ENCODE peak calls at places on chromosomes 13 and 19, in five cellular contexts. One of them, this sample, is unnamed. For H3K27me3, the result is how much of the 10 kb centered on the place peaks cover.

GRCh38 chr19:46378268-46378667 is 31.4 kb downstream of the PPP5C start:
- DNase-seq in left ventricle myocardium inferior: no peak
- DNase-seq in ovary: no peak
- DNase-seq in mammary epithelial cell: no peak
- DNase-seq in pancreas: no peak
- DNase-seq in this sample: no peak

GRCh38 chr19:41431426-41432386 is 4.5 kb upstream of the B3GNT8 start:
- DNase-seq in left ventricle myocardium inferior: peak
- DNase-seq in ovary: no peak
- DNase-seq in mammary epithelial cell: peak
- DNase-seq in pancreas: no peak
- DNase-seq in this sample: peak

GRCh38 chr13:21785990-21786389 is 115.1 kb downstream of the FGF9 start:
- DNase-seq in left ventricle myocardium inferior: no peak
- DNase-seq in ovary: no peak
- DNase-seq in mammary epithelial cell: no peak
- DNase-seq in pancreas: no peak
- DNase-seq in this sample: no peak

GRCh38 chr19:15161028-15161984 is 39.5 kb downstream of the NOTCH3 start:
- DNase-seq in left ventricle myocardium inferior: no peak
- DNase-seq in ovary: no peak
- DNase-seq in mammary epithelial cell: no peak
- DNase-seq in pancreas: peak
- DNase-seq in this sample: no peak

GRCh38 chr19:53509443-53509842 is 28.5 kb upstream of the ZNF331 start:
- DNase-seq in left ventricle myocardium inferior: no peak
- DNase-seq in ovary: no peak
- DNase-seq in mammary epithelial cell: no peak
- DNase-seq in pancreas: no peak
- DNase-seq in this sample: no peak

GRCh38 chr19:5547881-5548280 is 19.9 kb downstream of the TINCR start:
- DNase-seq in left ventricle myocardium inferior: no peak
- DNase-seq in ovary: no peak
- DNase-seq in mammary epithelial cell: peak
- DNase-seq in pancreas: no peak
- DNase-seq in this sample: no peak

GRCh38 chr19:44856438-44857083 is 10.5 kb downstream of the NECTIN2 start:
- DNase-seq in left ventricle myocardium inferior: peak
- DNase-seq in ovary: no peak
- DNase-seq in mammary epithelial cell: no peak
- DNase-seq in pancreas: no peak
- DNase-seq in this sample: no peak

GRCh38 chr13:26423634-26424033 is 133.8 kb upstream of the WASF3 start:
- DNase-seq in left ventricle myocardium inferior: peak
- DNase-seq in ovary: no peak
- DNase-seq in mammary epithelial cell: no peak
- DNase-seq in pancreas: no peak
- DNase-seq in this sample: peak

GRCh38 chr19:13884726-13885591 is 8.0 kb downstream of the NANOS3 start:
- DNase-seq in left ventricle myocardium inferior: no peak
- DNase-seq in ovary: no peak
- DNase-seq in mammary epithelial cell: no peak
- DNase-seq in pancreas: peak
- DNase-seq in this sample: no peak

GRCh38 chr13:108470921-108471320 is 158.5 kb upstream of the MYO16 start:
- DNase-seq in left ventricle myocardium inferior: no peak
- DNase-seq in ovary: no peak
- DNase-seq in mammary epithelial cell: no peak
- DNase-seq in pancreas: no peak
- DNase-seq in this sample: no peak

GRCh38 chr19:13742756-13743155 is 21.6 kb upstream of the MRI1 start:
- DNase-seq in left ventricle myocardium inferior: no peak
- DNase-seq in ovary: no peak
- DNase-seq in mammary epithelial cell: peak
- DNase-seq in pancreas: no peak
- DNase-seq in this sample: no peak

GRCh38 chr13:40221131-40221459 is 445.3 kb downstream of the FOXO1 start:
- DNase-seq in left ventricle myocardium inferior: no peak
- DNase-seq in ovary: peak
- DNase-seq in mammary epithelial cell: no peak
- DNase-seq in pancreas: no peak
- DNase-seq in this sample: no peak

GRCh38 chr19:19657397-19657783 is 6.1 kb downstream of the ATP13A1 start:
- DNase-seq in left ventricle myocardium inferior: no peak
- DNase-seq in ovary: no peak
- DNase-seq in mammary epithelial cell: no peak
- DNase-seq in pancreas: peak
- DNase-seq in this sample: no peak

GRCh38 chr19:33394723-33395560 is 21.4 kb downstream of the CEBPG start:
- DNase-seq in left ventricle myocardium inferior: peak
- DNase-seq in ovary: no peak
- DNase-seq in mammary epithelial cell: no peak
- DNase-seq in pancreas: peak
- DNase-seq in this sample: no peak

GRCh38 chr13:51066091-51066831 is 44.8 kb downstream of the C13orf42 start:
- DNase-seq in left ventricle myocardium inferior: no peak
- DNase-seq in ovary: no peak
- DNase-seq in mammary epithelial cell: peak
- DNase-seq in pancreas: no peak
- DNase-seq in this sample: no peak

GRCh38 chr13:44386932-44387556 is 13.4 kb downstream of the SERP2 start:
- DNase-seq in left ventricle myocardium inferior: no peak
- DNase-seq in ovary: no peak
- DNase-seq in mammary epithelial cell: no peak
- DNase-seq in pancreas: no peak
- DNase-seq in this sample: no peak

GRCh38 chr13:112012004-112012704 is 54.8 kb upstream of the SOX1 start:
- DNase-seq in left ventricle myocardium inferior: no peak
- DNase-seq in ovary: no peak
- DNase-seq in mammary epithelial cell: no peak
- DNase-seq in pancreas: no peak
- DNase-seq in this sample: no peak

GRCh38 chr13:51292000-51292550 is 47.4 kb upstream of the SERPINE3 start:
- DNase-seq in left ventricle myocardium inferior: no peak
- DNase-seq in ovary: peak
- DNase-seq in mammary epithelial cell: no peak
- DNase-seq in pancreas: no peak
- DNase-seq in this sample: no peak

DNA sequence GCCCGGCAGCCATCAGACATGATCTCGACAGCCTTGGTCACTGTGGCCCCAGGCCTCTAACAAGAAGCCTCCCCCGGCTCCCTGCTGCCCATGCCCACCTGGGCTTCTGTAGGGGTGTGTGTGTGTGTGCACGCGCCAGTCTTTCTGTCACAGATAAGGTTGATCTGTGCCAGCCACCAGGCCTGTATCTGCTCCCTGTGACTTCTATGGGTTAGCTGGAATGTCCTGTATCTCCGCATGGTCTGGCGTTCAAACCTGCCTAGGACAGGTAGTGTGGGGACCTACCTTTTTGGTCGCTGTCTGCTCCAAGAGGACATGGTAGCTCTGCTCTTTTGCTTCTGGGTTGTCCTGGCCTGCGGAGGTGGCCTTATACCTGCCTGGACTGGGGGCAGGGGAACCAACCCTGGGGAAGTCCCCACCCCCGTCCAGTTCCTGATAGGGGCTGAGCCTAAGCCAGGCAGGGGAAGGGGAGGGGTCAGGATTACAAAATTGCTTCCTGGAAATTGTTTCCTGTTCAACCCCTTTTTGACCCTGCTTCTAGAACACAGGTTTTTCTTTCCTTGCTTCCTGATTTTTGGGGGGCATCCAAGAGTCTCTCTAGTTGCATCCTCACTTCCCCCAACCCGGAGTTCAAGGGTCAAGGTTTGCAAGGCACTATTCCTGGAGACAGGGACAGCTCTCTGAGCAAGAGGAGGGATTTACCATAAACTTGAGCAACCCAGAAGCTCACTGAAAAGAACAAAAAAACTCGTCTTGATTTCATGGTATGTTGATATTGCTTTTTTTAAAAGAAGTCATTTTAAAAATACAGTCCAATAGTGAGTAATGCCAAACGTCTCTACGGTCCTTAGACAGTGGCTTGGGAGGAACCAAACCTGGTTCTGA is at the start of gene LRG1:
- DNase-seq in left ventricle myocardium inferior: no peak
- DNase-seq in ovary: peak
- DNase-seq in mammary epithelial cell: no peak
- DNase-seq in pancreas: peak
- DNase-seq in this sample: no peak
- H3K27me3 ChIP-seq in left ventricle myocardium inferior: under half
- H3K27me3 ChIP-seq in ovary: under half
- H3K27me3 ChIP-seq in mammary epithelial cell: under half
- H3K27me3 ChIP-seq in pancreas: under half
- H3K27me3 ChIP-seq in this sample: under half

DNA sequence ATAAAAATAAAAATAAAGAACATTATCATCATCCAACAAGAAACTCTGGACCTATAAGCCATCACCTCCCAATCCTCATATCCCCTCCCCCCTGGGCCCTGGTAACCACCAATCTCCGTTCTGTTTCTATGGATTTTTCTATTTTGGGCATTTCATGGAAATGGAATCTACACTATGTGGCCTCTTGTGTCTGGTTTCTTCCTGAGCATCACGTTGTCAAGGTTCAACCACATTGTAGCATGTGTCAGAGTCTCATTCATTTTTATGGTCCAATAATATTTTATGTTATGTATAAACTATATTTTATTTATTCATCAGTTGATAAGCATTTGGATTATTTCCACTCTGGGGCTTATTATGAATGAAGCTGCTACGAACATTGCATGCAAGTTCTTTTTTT is 26.9 kb downstream of the SULT2B1 start:
- DNase-seq in left ventricle myocardium inferior: no peak
- DNase-seq in ovary: no peak
- DNase-seq in mammary epithelial cell: no peak
- DNase-seq in pancreas: no peak
- DNase-seq in this sample: no peak
- H3K27me3 ChIP-seq in left ventricle myocardium inferior: under half
- H3K27me3 ChIP-seq in ovary: under half
- H3K27me3 ChIP-seq in mammary epithelial cell: under half
- H3K27me3 ChIP-seq in pancreas: under half
- H3K27me3 ChIP-seq in this sample: under half

GRCh38 chr19:3028305-3029069 is 593 bp downstream of the TLE2 start:
- DNase-seq in left ventricle myocardium inferior: no peak
- DNase-seq in ovary: no peak
- DNase-seq in mammary epithelial cell: no peak
- DNase-seq in pancreas: peak
- DNase-seq in this sample: no peak

GRCh38 chr19:3025516-3025890 is 3.6 kb downstream of the TLE2 start:
- DNase-seq in left ventricle myocardium inferior: no peak
- DNase-seq in ovary: no peak
- DNase-seq in mammary epithelial cell: no peak
- DNase-seq in pancreas: no peak
- DNase-seq in this sample: no peak

GRCh38 chr19:3027292-3027691 is 1.8 kb downstream of the TLE2 start:
- DNase-seq in left ventricle myocardium inferior: no peak
- DNase-seq in ovary: no peak
- DNase-seq in mammary epithelial cell: no peak
- DNase-seq in pancreas: no peak
- DNase-seq in this sample: no peak

GRCh38 chr19:3027981-3028304 is 1.1 kb downstream of the TLE2 start:
- DNase-seq in left ventricle myocardium inferior: no peak
- DNase-seq in ovary: no peak
- DNase-seq in mammary epithelial cell: no peak
- DNase-seq in pancreas: no peak
- DNase-seq in this sample: no peak

GRCh38 chr19:3026768-3027167 is 2.3 kb downstream of the TLE2 start:
- DNase-seq in left ventricle myocardium inferior: no peak
- DNase-seq in ovary: no peak
- DNase-seq in mammary epithelial cell: no peak
- DNase-seq in pancreas: no peak
- DNase-seq in this sample: no peak
- H3K27me3 ChIP-seq in left ventricle myocardium inferior: under half
- H3K27me3 ChIP-seq in ovary: under half
- H3K27me3 ChIP-seq in mammary epithelial cell: under half
- H3K27me3 ChIP-seq in pancreas: under half
- H3K27me3 ChIP-seq in this sample: under half

GRCh38 chr19:35822579-35822978 is 9.9 kb upstream of the PRODH2 start:
- DNase-seq in left ventricle myocardium inferior: no peak
- DNase-seq in ovary: no peak
- DNase-seq in mammary epithelial cell: no peak
- DNase-seq in pancreas: no peak
- DNase-seq in this sample: no peak
- H3K27me3 ChIP-seq in left ventricle myocardium inferior: half or more
- H3K27me3 ChIP-seq in ovary: under half
- H3K27me3 ChIP-seq in mammary epithelial cell: under half
- H3K27me3 ChIP-seq in pancreas: under half
- H3K27me3 ChIP-seq in this sample: under half

GRCh38 chr13:99974296-99974938 is 2.9 kb upstream of the ZIC5 start:
- DNase-seq in left ventricle myocardium inferior: no peak
- DNase-seq in ovary: no peak
- DNase-seq in mammary epithelial cell: no peak
- DNase-seq in pancreas: no peak
- DNase-seq in this sample: no peak

GRCh38 chr13:99971576-99972189 is at the start of gene ZIC5:
- DNase-seq in left ventricle myocardium inferior: no peak
- DNase-seq in ovary: no peak
- DNase-seq in mammary epithelial cell: no peak
- DNase-seq in pancreas: peak
- DNase-seq in this sample: no peak

GRCh38 chr13:99972190-99972731 is 694 bp upstream of the ZIC5 start:
- DNase-seq in left ventricle myocardium inferior: no peak
- DNase-seq in ovary: no peak
- DNase-seq in mammary epithelial cell: no peak
- DNase-seq in pancreas: no peak
- DNase-seq in this sample: no peak

GRCh38 chr13:99973786-99974185 is 2.2 kb upstream of the ZIC5 start:
- DNase-seq in left ventricle myocardium inferior: no peak
- DNase-seq in ovary: no peak
- DNase-seq in mammary epithelial cell: no peak
- DNase-seq in pancreas: no peak
- DNase-seq in this sample: no peak

GRCh38 chr13:99973163-99973785 is 1.7 kb upstream of the ZIC5 start:
- DNase-seq in left ventricle myocardium inferior: no peak
- DNase-seq in ovary: no peak
- DNase-seq in mammary epithelial cell: no peak
- DNase-seq in pancreas: no peak
- DNase-seq in this sample: no peak
- H3K27me3 ChIP-seq in left ventricle myocardium inferior: half or more
- H3K27me3 ChIP-seq in ovary: under half
- H3K27me3 ChIP-seq in mammary epithelial cell: half or more
- H3K27me3 ChIP-seq in pancreas: under half
- H3K27me3 ChIP-seq in this sample: half or more

DNA sequence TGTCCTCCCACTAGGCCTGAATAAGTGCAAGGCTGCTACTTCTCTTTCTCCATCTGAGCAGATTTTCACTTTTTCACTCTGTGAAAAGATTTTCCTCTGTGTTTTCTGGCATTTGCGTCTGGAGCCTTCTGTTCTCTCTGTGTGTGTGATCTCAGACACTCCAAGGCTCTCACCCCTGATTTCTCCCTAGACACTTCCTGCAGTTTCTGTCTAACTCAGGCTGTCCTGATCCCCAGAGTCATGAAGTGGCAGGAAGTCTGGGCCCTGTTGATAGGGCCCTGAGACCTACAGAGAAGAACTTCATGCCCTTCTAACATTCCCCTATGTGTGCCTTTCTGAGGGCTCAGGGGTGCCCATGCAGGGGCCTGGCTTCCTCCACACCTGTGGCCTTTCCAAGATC is 37.2 kb downstream of the SIGLEC7 start:
- DNase-seq in left ventricle myocardium inferior: no peak
- DNase-seq in ovary: no peak
- DNase-seq in mammary epithelial cell: no peak
- DNase-seq in pancreas: no peak
- DNase-seq in this sample: no peak
- H3K27me3 ChIP-seq in left ventricle myocardium inferior: half or more
- H3K27me3 ChIP-seq in ovary: under half
- H3K27me3 ChIP-seq in mammary epithelial cell: under half
- H3K27me3 ChIP-seq in pancreas: under half
- H3K27me3 ChIP-seq in this sample: under half